ENCODE peak calls at places on chromosomes 13 and 19, in six cellular contexts. S is neuronal stem cell, K is H9, R is H1, A is trophoblast cell, J is mesenchymal stem cell. B is an unnamed sample.

GRCh38 chr13:23950736-23951510 is 53.6 kb upstream of the C1QTNF9B start:
- DNase-seq in J (no peak), S (no peak), A (no peak), R (no peak), K (no peak), B (peak)

GRCh38 chr13:29474991-29475390 is 120.5 kb downstream of the SLC7A1 start:
- DNase-seq in J (peak), A (peak), K (no peak), R (no peak), S (no peak), B (peak)

GRCh38 chr13:98997738-98998641 is 20.1 kb upstream of the DOCK9 start:
- DNase-seq in J (no peak), R (peak), S (no peak), A (peak), K (no peak), B (no peak)

GRCh38 chr19:3538258-3538929 is 580 bp upstream of the TEKTIP1 start:
- DNase-seq in K (no peak), J (no peak), R (no peak), S (no peak), A (no peak), B (no peak)

GRCh38 chr13:48593551-48593950 is 60.2 kb upstream of the CYSLTR2 start:
- DNase-seq in J (no peak), S (no peak), A (no peak), K (no peak), R (no peak), B (no peak)

GRCh38 chr19:28727835-28728159 is 485.2 kb downstream of the UQCRFS1 start:
- DNase-seq in A (no peak), R (no peak), J (no peak), K (no peak), S (no peak), B (no peak)

GRCh38 chr13:97889803-97890202 is 63.7 kb upstream of the IPO5 start:
- DNase-seq in K (no peak), R (no peak), A (no peak), J (no peak), S (no peak), B (no peak)

GRCh38 chr13:98978280-98978679 is 416 bp upstream of the DOCK9 start:
- DNase-seq in S (no peak), A (peak), R (no peak), J (peak), K (no peak), B (peak)

GRCh38 chr19:33502521-33502920 is 19.1 kb downstream of the PEPD start:
- DNase-seq in R (no peak), K (no peak), J (no peak), A (no peak), S (no peak), B (no peak)

GRCh38 chr19:7873304-7874079 is 698 bp downstream of the PRR36 start:
- DNase-seq in J (no peak), A (no peak), S (no peak), R (peak), K (no peak), B (no peak)

GRCh38 chr13:27130223-27131015 is 41.2 kb downstream of the USP12 start:
- DNase-seq in A (peak), K (no peak), J (no peak), R (no peak), S (no peak), B (peak)

GRCh38 chr19:3350014-3350663 is 16.2 kb upstream of the NFIC start:
- DNase-seq in A (no peak), R (no peak), S (no peak), J (no peak), K (no peak), B (peak)

GRCh38 chr19:43409415-43409814 is 5.3 kb upstream of the TEX101 start:
- DNase-seq in R (no peak), K (no peak), S (no peak), A (no peak), J (no peak), B (no peak)

GRCh38 chr13:109694972-109695371 is 91.4 kb downstream of the IRS2 start:
- DNase-seq in R (no peak), J (no peak), K (no peak), A (peak), S (no peak), B (no peak)

GRCh38 chr13:109691689-109692088 is 94.7 kb downstream of the IRS2 start:
- DNase-seq in A (no peak), K (no peak), S (no peak), R (no peak), J (no peak), B (no peak)

GRCh38 chr13:109695402-109696190 is 90.8 kb downstream of the IRS2 start:
- DNase-seq in R (no peak), A (no peak), K (no peak), J (no peak), S (no peak), B (no peak)

GRCh38 chr13:109697936-109698335 is 88.4 kb downstream of the IRS2 start:
- DNase-seq in K (no peak), J (no peak), A (peak), R (no peak), S (no peak), B (no peak)

GRCh38 chr13:109693213-109693612 is 93.2 kb downstream of the IRS2 start:
- DNase-seq in R (no peak), J (no peak), S (no peak), K (no peak), A (no peak), B (no peak)
- H3K14ac ChIP-seq in R (no peak), J (no peak), S (no peak), K (no peak), A (no peak), B (no peak)

GRCh38 chr19:35615036-35615435 is 2.5 kb downstream of the HAUS5 start:
- DNase-seq in K (no peak), S (no peak), A (no peak), R (no peak), J (no peak), B (no peak)
- H3K14ac ChIP-seq in K (no peak), S (no peak), A (no peak), R (no peak), J (no peak), B (no peak)

DNA sequence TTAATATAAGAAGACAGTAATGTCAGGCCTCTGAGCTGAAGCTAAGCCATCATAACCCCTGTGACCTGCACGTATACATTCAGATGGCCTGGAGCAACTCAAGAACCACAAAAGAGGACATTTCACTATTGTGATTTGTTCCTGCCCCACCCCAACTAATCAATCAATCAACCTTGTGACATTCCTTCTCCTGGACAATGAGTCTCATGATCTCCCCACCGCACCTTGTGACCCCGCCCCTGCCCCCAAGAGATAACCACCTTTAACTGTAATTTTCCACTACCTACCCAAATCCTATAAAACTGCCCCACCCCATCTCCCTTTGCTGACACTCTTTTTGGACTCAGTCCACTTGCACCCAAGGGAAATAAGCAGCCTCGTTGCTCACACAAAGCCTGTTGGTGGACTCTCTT is 14.1 kb downstream of the CD70 start:
- DNase-seq in J (no peak), K (no peak), S (no peak), R (no peak), A (no peak), B (no peak)
- H3K14ac ChIP-seq in J (no peak), K (peak), S (no peak), R (no peak), A (no peak), B (no peak)

DNA sequence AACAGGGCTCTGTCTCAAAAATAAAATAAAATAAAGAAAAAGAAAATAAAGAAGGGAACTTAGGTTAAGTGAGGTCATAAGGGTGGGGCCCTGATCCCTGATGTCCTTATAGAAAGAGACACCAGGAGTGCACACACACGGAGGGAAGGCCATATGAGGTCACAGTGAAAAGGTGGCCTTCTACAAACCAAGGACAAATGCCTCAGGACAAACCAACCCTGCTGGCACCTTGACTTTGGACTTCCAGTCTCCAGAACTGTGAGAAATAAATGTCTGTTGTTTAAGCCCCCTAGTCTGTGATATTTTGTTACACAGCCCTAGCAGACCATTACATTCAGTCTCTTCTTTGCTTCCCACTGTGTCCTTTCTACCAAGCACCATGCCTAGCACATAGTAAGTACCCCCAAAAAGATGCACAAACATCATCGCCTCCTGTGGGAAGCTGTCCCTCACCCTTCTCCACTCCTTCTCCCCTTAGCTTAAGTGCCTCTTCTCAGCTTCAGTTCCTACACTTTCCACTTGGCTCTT is 8.4 kb upstream of the ZBTB32 start:
- DNase-seq in A (no peak), S (no peak), J (no peak), K (no peak), R (no peak), B (no peak)
- H3K14ac ChIP-seq in A (no peak), S (no peak), J (no peak), K (no peak), R (no peak), B (no peak)

GRCh38 chr13:45521292-45521691 is 56.6 kb downstream of the COG3 start:
- DNase-seq in R (no peak), S (no peak), J (peak), K (no peak), A (peak), B (peak)
- H3K14ac ChIP-seq in R (no peak), S (no peak), J (no peak), K (no peak), A (no peak), B (peak)

DNA sequence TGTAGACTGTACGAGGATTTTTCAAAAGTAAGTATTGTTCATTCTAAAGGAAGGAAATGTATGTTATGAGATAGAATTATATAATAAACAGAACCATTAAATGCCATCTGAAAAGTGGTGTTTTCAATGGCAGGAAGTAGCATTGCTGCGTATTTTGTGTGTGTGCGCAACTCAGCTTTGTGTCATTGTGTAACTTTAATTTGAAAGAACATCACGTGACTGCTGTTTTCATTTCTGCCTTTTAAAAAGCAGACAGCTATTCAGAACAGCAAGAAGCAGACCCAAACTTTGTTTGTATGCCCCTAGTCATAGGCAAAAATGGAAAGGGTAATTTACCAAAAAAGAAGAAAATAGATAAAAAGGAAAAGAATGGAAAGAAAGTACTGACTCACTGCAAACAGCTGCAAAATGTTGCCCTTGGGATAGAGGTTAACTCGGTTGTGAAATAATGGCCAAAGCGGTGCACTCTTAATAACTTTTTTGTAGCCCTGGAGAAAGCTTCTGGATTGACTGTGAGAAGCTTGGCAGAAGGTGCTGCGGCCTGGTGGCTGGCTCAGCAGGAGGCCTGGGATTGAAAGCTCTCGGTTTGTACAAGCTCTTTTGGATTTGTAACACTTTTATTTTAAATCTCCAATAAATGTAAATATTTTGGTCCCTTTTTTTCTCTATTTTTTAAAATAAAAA is 97.3 kb downstream of the GGACT start:
- DNase-seq in J (peak), A (peak), S (no peak), R (no peak), K (no peak), B (peak)
- H3K14ac ChIP-seq in J (no peak), A (no peak), S (no peak), R (no peak), K (no peak), B (no peak)

GRCh38 chr13:70634893-70635292 is 526.6 kb upstream of the KLHL1 start:
- DNase-seq in R (no peak), K (no peak), S (no peak), J (no peak), A (no peak), B (no peak)

DNA sequence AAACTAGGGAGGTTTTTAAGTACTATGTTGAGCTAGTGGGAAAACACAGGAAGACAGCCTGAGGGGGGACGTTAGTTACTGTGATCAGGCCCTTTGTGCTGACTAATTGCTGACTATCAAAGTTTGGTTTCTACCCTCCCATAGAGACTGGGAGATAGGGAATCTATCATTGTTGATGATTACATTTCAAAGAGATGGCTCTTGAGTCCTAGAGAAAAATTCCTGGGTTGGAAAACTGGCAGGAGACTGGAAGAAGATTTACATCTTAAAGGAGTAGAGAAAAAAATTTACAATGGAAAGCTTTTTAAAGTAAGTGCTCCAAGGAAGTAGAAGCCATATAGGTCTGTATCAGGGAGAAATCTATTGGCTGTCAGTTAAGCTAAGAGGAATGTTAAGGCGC is 522.0 kb upstream of the KLHL1 start:
- DNase-seq in R (no peak), A (no peak), K (peak), S (no peak), J (no peak), B (no peak)
- H3K14ac ChIP-seq in R (no peak), A (no peak), K (no peak), S (no peak), J (no peak), B (no peak)

GRCh38 chr13:108302279-108302678 is 32.8 kb downstream of the TNFSF13B start:
- DNase-seq in K (no peak), J (no peak), R (no peak), S (no peak), A (peak), B (peak)
- H3K14ac ChIP-seq in K (no peak), J (no peak), R (no peak), S (no peak), A (peak), B (no peak)

DNA sequence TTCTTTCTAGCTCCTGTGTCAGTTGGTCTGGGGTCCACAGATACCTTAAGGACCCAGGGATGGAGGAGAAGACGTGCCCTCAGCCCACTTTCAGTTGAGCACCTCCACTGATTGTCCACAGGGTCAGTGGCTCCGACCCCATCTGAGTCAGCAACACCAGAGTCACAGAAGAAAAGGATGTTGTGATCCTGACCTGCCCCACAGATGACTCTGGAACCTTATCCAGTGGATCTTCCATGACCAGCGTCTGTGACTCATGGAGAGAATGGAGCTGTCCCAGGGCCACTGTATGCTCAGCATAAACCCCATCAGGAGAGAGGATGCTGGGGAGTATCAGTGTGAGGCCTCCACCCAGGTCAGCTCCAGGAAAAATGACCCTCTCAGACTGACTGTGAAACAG is 22.0 kb downstream of the CEACAM4 start:
- DNase-seq in R (no peak), J (no peak), K (no peak), A (no peak), S (no peak), B (no peak)
- H3K14ac ChIP-seq in R (no peak), J (no peak), K (no peak), A (no peak), S (no peak), B (no peak)

B was measured in IMR-90.